ENCODE peak calls at places on chromosome 19, in five cellular contexts. K is ovary, X is GM23338, N is uterus, H is psoas muscle. D is an unnamed sample. For H3K4me1, the result is how much of the 10 kb centered on the place peaks cover.

GRCh38 chr19:54465367-54466109 is 2.0 kb upstream of the LENG9 start:
- DNase-seq in K (peak), X (peak), N (no peak), H (peak), D (no peak)

GRCh38 chr19:34963531-34964406 is at the start of gene ZNF792:
- DNase-seq in K (peak), X (peak), N (peak), H (peak), D (peak)

GRCh38 chr19:50333737-50334617 is 4.8 kb upstream of the KCNC3 start:
- DNase-seq in K (peak), X (peak), N (peak), H (peak), D (peak)

GRCh38 chr19:29483641-29483920 is 42.2 kb upstream of the VSTM2B start:
- DNase-seq in K (no peak), X (no peak), N (no peak), H (no peak), D (no peak)

GRCh38 chr19:33434886-33435705 is 61.6 kb downstream of the CEBPG start:
- DNase-seq in K (no peak), X (no peak), N (no peak), H (no peak), D (no peak)

GRCh38 chr19:5480427-5480836 is 25.2 kb downstream of the ZNRF4 start:
- DNase-seq in K (no peak), X (peak), N (no peak), H (peak), D (no peak)

GRCh38 chr19:8494158-8494557 is 8.3 kb downstream of the PRAM1 start:
- DNase-seq in K (no peak), X (peak), N (no peak), H (no peak), D (no peak)

GRCh38 chr19:17073869-17074627 is 1.2 kb downstream of the HAUS8 start:
- DNase-seq in K (no peak), X (peak), N (no peak), H (no peak), D (no peak)

GRCh38 chr19:45615795-45616708 is 14.0 kb upstream of the GPR4 start:
- DNase-seq in K (peak), X (peak), N (peak), H (peak), D (peak)

GRCh38 chr19:45484273-45484945 is 12.4 kb downstream of the RTN2 start:
- DNase-seq in K (no peak), X (no peak), N (no peak), H (no peak), D (no peak)

GRCh38 chr19:33484226-33484774 is 37.3 kb downstream of the PEPD start:
- DNase-seq in K (no peak), X (no peak), N (no peak), H (no peak), D (no peak)

GRCh38 chr19:47848871-47849473 is 10.1 kb upstream of the TPRX2 start:
- DNase-seq in K (no peak), X (peak), N (no peak), H (no peak), D (peak)
- TF ChIP-seq CTCF in K (no peak), X (peak), N (no peak), H (no peak), D (peak)

GRCh38 chr19:13018037-13018914 is 23.0 kb downstream of the NFIX start:
- DNase-seq in K (peak), X (peak), N (peak), H (peak), D (peak)
- H3K4me1 ChIP-seq in K (under half), X (half or more), N (under half), H (half or more), D (half or more)

GRCh38 chr19:38360351-38360750 is 14.0 kb upstream of the PSMD8 start:
- DNase-seq in K (no peak), X (no peak), N (no peak), H (no peak), D (no peak)

GRCh38 chr19:38359242-38360021 is 14.9 kb upstream of the PSMD8 start:
- DNase-seq in K (no peak), X (no peak), N (no peak), H (no peak), D (no peak)

GRCh38 chr19:38360839-38361631 is 13.3 kb upstream of the PSMD8 start:
- DNase-seq in K (no peak), X (no peak), N (no peak), H (no peak), D (no peak)

GRCh38 chr19:38355728-38356725 is 18.3 kb upstream of the PSMD8 start:
- DNase-seq in K (no peak), X (no peak), N (no peak), H (no peak), D (no peak)

GRCh38 chr19:38358071-38358470 is 16.3 kb upstream of the PSMD8 start:
- DNase-seq in K (no peak), X (no peak), N (no peak), H (no peak), D (no peak)
- H3K27ac ChIP-seq in K (no peak), X (no peak), N (no peak), H (no peak), D (no peak)

GRCh38 chr19:18470153-18470552 is 32.2 kb upstream of the ISYNA1 start:
- DNase-seq in K (peak), X (peak), N (no peak), H (no peak), D (no peak)
- TF ChIP-seq CTCF in K (peak), X (peak), N (no peak), H (peak), D (peak)

GRCh38 chr19:13169769-13170168 is 19.6 kb downstream of the IER2 start:
- DNase-seq in K (no peak), X (no peak), N (no peak), H (no peak), D (no peak)
- H3K4me1 ChIP-seq in K (under half), X (under half), N (under half), H (under half), D (under half)

DNA sequence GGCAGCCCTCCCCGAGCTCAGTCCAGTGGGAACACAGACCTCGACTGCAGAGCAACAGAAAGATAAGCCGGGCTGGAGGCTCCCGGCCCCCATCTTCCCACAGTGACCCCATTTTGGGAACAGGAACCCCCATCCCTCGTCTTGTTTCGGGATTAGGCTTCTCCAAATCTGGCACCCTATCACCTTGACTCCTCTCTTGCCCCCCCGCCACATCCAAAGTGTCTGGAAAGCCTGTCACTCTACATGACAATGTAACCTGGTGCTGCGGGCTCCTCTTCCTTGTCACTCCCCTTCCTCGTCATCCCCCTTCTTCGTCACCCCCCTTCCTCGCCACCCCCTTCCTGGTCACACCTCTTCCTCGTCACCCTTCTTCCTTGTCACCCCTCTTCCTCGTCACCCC is 10.1 kb downstream of the PAK4 start:
- DNase-seq in K (no peak), X (no peak), N (no peak), H (no peak), D (no peak)
- H3K27ac ChIP-seq in K (no peak), X (no peak), N (no peak), H (no peak), D (no peak)

GRCh38 chr19:28012361-28012760 is 1200.6 kb downstream of the UQCRFS1 start:
- DNase-seq in K (no peak), X (peak), N (no peak), H (no peak), D (no peak)
- TF ChIP-seq CTCF in K (no peak), X (peak), N (no peak), H (no peak), D (no peak)

D was measured in testis.